ENCODE peak calls at places on chromosomes 6 and 20, in ten cellular contexts. Q is left ventricle myocardium inferior; M is tibial nerve; W is left lung; K is effector memory CD4-positive, alpha-beta T cell; S is adrenal gland; V is psoas muscle; E is ovary; F is lower lobe of right lung; N is CD4-positive, CD25-positive, alpha-beta regulatory T cell. O is an unnamed sample.

GRCh38 chr20:43949248-43949647 is 34.6 kb downstream of the TOX2 start:
- DNase-seq in Q (no peak), M (no peak), W (no peak), K (no peak), S (no peak), V (no peak), E (no peak), F (no peak), N (no peak), O (no peak)

GRCh38 chr6:89966913-89967312 is 72.6 kb downstream of the GJA10 start:
- DNase-seq in Q (no peak), M (no peak), W (no peak), K (no peak), S (no peak), V (no peak), E (no peak), F (no peak), N (no peak), O (no peak)

GRCh38 chr6:20939161-20939775 is 405.0 kb downstream of the CDKAL1 start:
- DNase-seq in Q (no peak), M (no peak), W (no peak), K (no peak), S (no peak), V (no peak), E (no peak), F (no peak), N (no peak), O (no peak)

GRCh38 chr6:27059621-27060425 is 187.7 kb upstream of the PRSS16 start:
- DNase-seq in Q (no peak), M (no peak), W (no peak), K (no peak), S (no peak), V (no peak), E (no peak), F (no peak), N (no peak), O (no peak)

GRCh38 chr20:16676895-16677294 is 52.9 kb upstream of the SNRPB2 start:
- DNase-seq in Q (no peak), M (no peak), W (no peak), K (no peak), S (no peak), V (no peak), E (no peak), F (no peak), N (no peak), O (no peak)

GRCh38 chr6:65638047-65638831 is 68.8 kb downstream of the EYS start:
- DNase-seq in Q (no peak), M (no peak), W (no peak), K (no peak), S (no peak), V (no peak), E (no peak), F (no peak), N (no peak), O (no peak)

GRCh38 chr6:36676142-36677058 is 2.1 kb upstream of the CDKN1A start:
- DNase-seq in Q (no peak), M (no peak), W (no peak), K (no peak), S (no peak), V (no peak), E (no peak), F (no peak), N (no peak), O (no peak)

GRCh38 chr6:12490376-12490903 is 200.3 kb downstream of the EDN1 start:
- DNase-seq in Q (no peak), M (no peak), W (no peak), K (no peak), S (no peak), V (no peak), E (no peak), F (no peak), N (no peak), O (no peak)

GRCh38 chr20:63873477-63873971 is 8.5 kb downstream of the TPD52L2 start:
- DNase-seq in Q (no peak), M (no peak), W (peak), K (no peak), S (peak), V (peak), E (no peak), F (peak), N (no peak), O (no peak)

GRCh38 chr6:33429745-33430042 is 9.8 kb downstream of the SYNGAP1 start:
- DNase-seq in Q (no peak), M (no peak), W (no peak), K (no peak), S (no peak), V (no peak), E (no peak), F (no peak), N (no peak), O (no peak)

GRCh38 chr20:17971571-17972013 is 2.8 kb downstream of the MGME1 start:
- DNase-seq in Q (no peak), M (no peak), W (no peak), K (no peak), S (no peak), V (no peak), E (no peak), F (no peak), N (no peak), O (no peak)

GRCh38 chr20:63908008-63908682 is 13.2 kb downstream of the DNAJC5 start:
- DNase-seq in Q (no peak), M (no peak), W (no peak), K (no peak), S (no peak), V (no peak), E (no peak), F (no peak), N (no peak), O (no peak)

GRCh38 chr6:5011346-5011745 is 7.5 kb upstream of the RPP40 start:
- DNase-seq in Q (no peak), M (no peak), W (no peak), K (no peak), S (no peak), V (no peak), E (no peak), F (no peak), N (no peak), O (no peak)

GRCh38 chr20:43284481-43284880 is 94.8 kb upstream of the PTPRT start:
- DNase-seq in Q (no peak), M (no peak), W (no peak), K (no peak), S (no peak), V (no peak), E (no peak), F (no peak), N (no peak), O (no peak)

DNA sequence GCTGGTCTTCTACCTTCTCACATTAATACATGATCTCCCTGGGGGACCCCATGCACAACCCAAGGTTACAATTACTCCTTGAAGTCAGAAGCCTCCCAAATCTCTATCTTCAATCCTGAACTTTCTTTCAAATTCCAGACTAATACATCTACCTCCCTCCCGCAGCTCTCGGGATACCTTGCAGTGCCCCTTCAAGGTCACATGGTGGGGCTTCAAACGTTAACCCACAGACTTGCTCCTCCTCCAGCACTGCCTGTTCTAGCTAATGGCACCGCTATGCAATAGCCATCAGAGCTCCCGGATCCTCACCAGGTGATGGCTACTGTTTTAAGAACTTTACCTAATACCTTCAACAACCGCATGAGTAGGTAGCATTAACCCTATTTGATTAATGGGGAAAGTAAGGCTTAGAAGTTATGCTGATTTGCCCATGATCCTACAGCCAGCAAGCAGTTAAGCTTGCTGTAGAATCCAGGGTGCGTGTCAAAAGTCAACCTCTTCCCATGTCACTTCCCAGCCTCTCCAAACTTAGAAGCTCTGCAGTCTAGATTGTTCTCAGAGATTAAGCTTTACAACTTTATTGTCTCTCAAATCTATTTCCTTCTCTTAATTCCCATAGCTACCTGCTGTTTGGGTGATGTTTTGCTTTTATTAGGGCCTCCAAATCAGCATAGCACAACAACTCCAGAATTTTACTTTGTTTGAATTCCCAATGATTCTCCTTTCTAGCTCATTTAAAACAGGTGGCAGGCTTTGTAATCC is 44.7 kb downstream of the PLAGL1 start:
- DNase-seq in Q (no peak), M (no peak), W (no peak), K (no peak), S (no peak), V (no peak), E (no peak), F (no peak), N (no peak), O (no peak)
- H3K27ac ChIP-seq in Q (peak), M (no peak), W (peak), K (no peak), S (no peak), V (no peak), E (no peak), F (no peak), N (no peak), O (no peak)

GRCh38 chr6:123329337-123329736 is 307.4 kb downstream of the TRDN start:
- DNase-seq in Q (no peak), M (no peak), W (no peak), K (no peak), S (no peak), V (no peak), E (no peak), F (no peak), N (no peak), O (no peak)

GRCh38 chr6:123332070-123332469 is 304.7 kb downstream of the TRDN start:
- DNase-seq in Q (no peak), M (no peak), W (no peak), K (no peak), S (no peak), V (no peak), E (no peak), F (no peak), N (no peak), O (no peak)

GRCh38 chr6:123338394-123338793 is 298.4 kb downstream of the TRDN start:
- DNase-seq in Q (no peak), M (no peak), W (no peak), K (no peak), S (no peak), V (peak), E (no peak), F (no peak), N (no peak), O (no peak)

DNA sequence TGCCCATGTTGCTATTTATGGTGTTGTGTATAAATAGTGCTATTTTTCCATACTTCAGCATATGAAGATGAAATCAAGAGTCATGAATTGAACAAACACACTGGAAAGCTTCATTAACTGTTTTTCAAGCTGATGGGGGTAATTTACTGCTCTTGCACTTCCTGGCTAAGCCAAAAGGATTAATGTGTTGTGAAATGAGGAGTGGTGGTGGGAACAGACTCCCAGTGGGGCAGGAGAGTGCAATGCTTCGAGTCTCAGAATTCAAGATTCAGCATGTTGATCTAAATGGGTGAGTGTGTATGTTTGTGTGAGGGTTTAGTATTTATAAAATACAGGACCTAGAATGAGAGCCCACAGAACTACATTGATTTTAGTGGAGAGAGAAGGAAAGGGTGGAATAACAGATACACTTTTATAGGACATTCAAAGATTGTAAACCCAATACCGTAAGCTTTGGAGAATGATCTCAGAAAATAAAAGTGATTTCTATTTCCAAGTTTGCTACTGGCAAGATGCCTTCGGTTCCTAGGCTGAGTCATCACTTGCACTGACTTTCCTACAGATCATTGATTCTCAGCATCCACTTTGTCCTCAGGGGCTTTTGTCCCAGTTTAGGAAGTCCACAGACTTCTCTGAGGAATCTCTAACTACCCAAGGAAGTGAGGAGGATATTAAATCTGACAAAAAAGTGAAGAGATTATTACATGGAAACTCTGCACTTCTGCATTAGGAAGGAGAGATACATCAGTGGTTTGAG is 303.6 kb downstream of the TRDN start:
- DNase-seq in Q (no peak), M (no peak), W (no peak), K (no peak), S (no peak), V (no peak), E (no peak), F (no peak), N (no peak), O (no peak)
- H3K4me3 ChIP-seq in Q (no peak), M (no peak), W (no peak), K (no peak), S (no peak), V (no peak), E (no peak), F (no peak), N (no peak), O (no peak)

GRCh38 chr20:59683181-59683580 is 78.8 kb downstream of the PHACTR3 start:
- DNase-seq in Q (no peak), M (no peak), W (no peak), K (no peak), S (no peak), V (no peak), E (no peak), F (no peak), N (no peak), O (no peak)
- H3K27ac ChIP-seq in Q (no peak), M (no peak), W (no peak), K (no peak), S (no peak), V (no peak), E (no peak), F (no peak), N (no peak), O (no peak)

DNA sequence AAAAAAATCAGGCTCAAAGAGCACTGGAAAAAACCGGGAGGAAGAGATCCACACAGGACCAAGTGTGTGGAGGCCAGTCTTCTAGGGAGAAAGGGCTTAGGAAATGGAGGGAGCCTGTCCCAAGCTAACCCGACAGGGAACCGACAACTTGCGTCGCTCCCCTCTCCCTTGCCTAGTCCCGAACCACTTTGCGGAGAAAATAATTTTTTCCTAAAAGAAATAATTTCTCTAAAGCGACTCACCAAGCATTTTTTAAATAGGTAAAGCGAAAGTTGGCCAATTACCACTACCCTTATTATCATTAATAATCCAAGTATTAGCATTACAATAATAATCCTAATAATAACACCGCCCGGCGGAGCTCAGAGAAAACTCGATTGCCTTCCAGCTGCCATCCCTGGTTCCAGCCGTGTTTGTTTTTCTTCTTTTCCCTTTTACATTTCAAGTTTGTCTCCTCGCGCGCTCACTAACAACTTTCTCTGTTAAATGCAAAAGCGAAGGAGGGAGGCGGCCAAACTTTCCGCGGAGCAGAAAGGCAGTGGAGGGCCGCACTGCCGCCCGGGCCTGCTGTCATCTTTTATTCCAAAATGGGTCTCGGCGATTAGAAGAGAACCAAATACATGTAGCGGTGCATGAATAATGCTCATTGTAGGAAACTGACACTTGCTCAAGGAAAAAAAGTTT is 4.9 kb downstream of the NR2E1 start:
- DNase-seq in Q (no peak), M (no peak), W (no peak), K (no peak), S (no peak), V (no peak), E (no peak), F (no peak), N (no peak), O (no peak)
- H3K4me3 ChIP-seq in Q (no peak), M (no peak), W (no peak), K (no peak), S (no peak), V (no peak), E (no peak), F (no peak), N (no peak), O (no peak)

DNA sequence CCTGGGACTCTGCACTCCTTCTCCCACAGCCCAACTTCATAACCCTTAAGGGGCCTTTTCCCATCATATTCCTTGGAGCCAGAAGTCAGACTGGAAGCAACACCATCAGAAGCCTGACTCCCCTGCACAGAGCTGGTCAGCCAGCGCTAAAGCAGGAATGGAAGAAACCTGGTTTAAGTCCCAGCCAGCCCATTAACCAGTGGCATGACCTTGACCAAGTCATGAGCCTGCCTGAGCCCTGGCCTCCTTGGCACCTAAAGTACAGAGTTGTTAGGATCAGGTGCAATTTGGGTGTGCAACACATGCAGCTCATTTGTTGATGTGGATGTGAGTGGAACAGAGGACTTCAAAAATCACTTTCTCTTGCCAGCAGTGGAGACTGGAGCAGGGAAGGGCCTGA is 20.8 kb downstream of the FOXP4 start:
- DNase-seq in Q (no peak), M (no peak), W (no peak), K (no peak), S (no peak), V (no peak), E (no peak), F (no peak), N (no peak), O (no peak)
- H3K27ac ChIP-seq in Q (peak), M (peak), W (no peak), K (no peak), S (no peak), V (no peak), E (no peak), F (no peak), N (no peak), O (no peak)